ENCODE peak calls at places on chromosomes 2 and 18, in six cellular contexts. H is activated naive CD4-positive, alpha-beta T cell; R is B cell; L is stimulated activated CD8-positive, alpha-beta memory T cell treated with anti-CD3 and anti-CD28 coated beads, Interleukin-7, amount 100 ng/mL, for 1 hour; F is hippocampal formation; B is epithelial cell of esophagus. J is an unnamed sample.
A peak's percentile ranks its signal among the peaks of the same experiment; 100 is the strongest.

GRCh38 chr2:105393373-105394055 is 5.3 kb downstream of the FHL2 start:
- DNase-seq in L (no peak), B (no peak), H (no peak), R (no peak), F (no peak), J (peak; percentile 99)

GRCh38 chr2:159903404-159904126 is 105.6 kb upstream of the CD302 start:
- DNase-seq in B (no peak), R (peak; percentile 72), L (peak; percentile 23), H (peak; percentile 50), F (no peak), J (peak; percentile 53)

GRCh38 chr2:128501022-128501690 is 182.5 kb upstream of the HS6ST1 start:
- DNase-seq in F (no peak), H (no peak), R (no peak), B (no peak), L (no peak), J (no peak)

GRCh38 chr2:55761526-55761925 is 67.9 kb upstream of the PNPT1 start:
- DNase-seq in L (no peak), F (no peak), B (peak; percentile 67), R (no peak), H (no peak), J (no peak)

GRCh38 chr2:232204457-232204931 is 174.1 kb upstream of the ALPP start:
- DNase-seq in F (peak; percentile 29), R (no peak), B (no peak), L (no peak), H (no peak), J (no peak)

GRCh38 chr2:174027956-174028355 is 62.8 kb upstream of the SP3 start:
- DNase-seq in F (no peak), R (no peak), B (no peak), H (no peak), L (no peak), J (no peak)

GRCh38 chr2:160221391-160222276 is 21.6 kb upstream of the ITGB6 start:
- DNase-seq in B (peak; percentile 89), R (no peak), F (no peak), L (no peak), H (no peak), J (no peak)

GRCh38 chr18:65994294-65994693 is 243.5 kb downstream of the CDH7 start:
- DNase-seq in B (no peak), R (no peak), H (no peak), F (no peak), L (no peak), J (no peak)